ENCODE peak calls at places on chromosomes 12 and 14, in ten cellular contexts. U is stimulated activated CD4-positive, alpha-beta T cell treated with anti-CD3 and anti-CD28 coated beads, Interleukin-12 subunit alpha, Interleukin-12 subunit beta, amount 100 ng/mL, for 4 hours; J is T-helper 1 cell; I is T-helper 17 cell; W is lower lobe of right lung; R is foreskin fibroblast; E is cerebellar cortex; M is GM10248; T is MV-4-11; S is HL-60. A is an unnamed sample.

GRCh38 chr12:83121886-83122622 is 435.3 kb downstream of the TMTC2 start:
- DNase-seq in U (no peak), J (no peak), I (no peak), W (no peak), R (no peak), E (no peak), M (no peak), T (no peak), S (no peak), A (no peak)

GRCh38 chr14:76574416-76574815 is 186.9 kb upstream of the VASH1 start:
- DNase-seq in U (no peak), J (no peak), I (no peak), W (no peak), R (no peak), E (no peak), M (no peak), T (no peak), S (no peak), A (no peak)

GRCh38 chr12:50110127-50110761 is 1.8 kb upstream of the COX14 start:
- DNase-seq in U (no peak), J (no peak), I (no peak), W (peak; percentile 78), R (peak; percentile 32), E (no peak), M (peak; percentile 65), T (peak; percentile 6), S (peak; percentile 90), A (no peak)

GRCh38 chr14:20583142-20583541 is 4.7 kb downstream of the RNASE11 start:
- DNase-seq in U (no peak), J (no peak), I (no peak), W (no peak), R (no peak), E (no peak), M (no peak), T (no peak), S (no peak), A (no peak)

GRCh38 chr12:77401062-77401461 is 335.7 kb upstream of the E2F7 start:
- DNase-seq in U (no peak), J (no peak), I (no peak), W (no peak), R (no peak), E (no peak), M (no peak), T (no peak), S (no peak), A (no peak)

GRCh38 chr12:5503371-5503770 is 71.5 kb downstream of the NTF3 start:
- DNase-seq in U (no peak), J (no peak), I (no peak), W (no peak), R (no peak), E (no peak), M (no peak), T (no peak), S (no peak), A (no peak)

GRCh38 chr12:20268771-20269170 is 99.6 kb upstream of the PDE3A start:
- DNase-seq in U (no peak), J (no peak), I (no peak), W (no peak), R (no peak), E (no peak), M (no peak), T (peak; percentile 69), S (no peak), A (no peak)

GRCh38 chr12:131025234-131025633 is 71.5 kb downstream of the ADGRD1 start:
- DNase-seq in U (no peak), J (no peak), I (no peak), W (no peak), R (no peak), E (no peak), M (no peak), T (no peak), S (no peak), A (no peak)

GRCh38 chr12:29783773-29784666 is at the start of gene TMTC1:
- DNase-seq in U (no peak), J (no peak), I (no peak), W (peak; percentile 64), R (peak; percentile 53), E (no peak), M (peak; percentile 14), T (no peak), S (peak; percentile 10), A (no peak)

GRCh38 chr12:131066207-131066885 is 112.6 kb downstream of the ADGRD1 start:
- DNase-seq in U (no peak), J (no peak), I (no peak), W (peak; percentile 39), R (no peak), E (no peak), M (no peak), T (no peak), S (no peak), A (no peak)

GRCh38 chr12:106648736-106649135 is 65.9 kb downstream of the RFX4 start:
- DNase-seq in U (no peak), J (no peak), I (no peak), W (no peak), R (peak; percentile 3), E (no peak), M (no peak), T (no peak), S (no peak), A (no peak)

GRCh38 chr12:98372340-98373018 is 142.9 kb upstream of the TMPO start:
- DNase-seq in U (no peak), J (no peak), I (no peak), W (no peak), R (no peak), E (no peak), M (no peak), T (no peak), S (no peak), A (no peak)

GRCh38 chr14:92917041-92917940 is 5.7 kb upstream of the CHGA start:
- DNase-seq in U (no peak), J (no peak), I (no peak), W (no peak), R (no peak), E (no peak), M (no peak), T (no peak), S (no peak), A (no peak)

GRCh38 chr12:9134981-9135628 is 19.4 kb upstream of the A2M start:
- DNase-seq in U (no peak), J (no peak), I (no peak), W (peak; percentile 47), R (no peak), E (no peak), M (no peak), T (no peak), S (no peak), A (no peak)

GRCh38 chr12:118446247-118446646 is 69.9 kb downstream of the SUDS3 start:
- DNase-seq in U (no peak), J (no peak), I (no peak), W (no peak), R (no peak), E (peak; percentile 2), M (no peak), T (no peak), S (no peak), A (no peak)

GRCh38 chr12:87995581-87996178 is 33.5 kb downstream of the C12orf50 start:
- DNase-seq in U (peak; percentile 18), J (peak; percentile 36), I (peak; percentile 4), W (no peak), R (peak; percentile 44), E (peak; percentile 70), M (peak; percentile 26), T (peak; percentile 54), S (peak; percentile 35), A (no peak)

GRCh38 chr12:119544780-119545625 is 48.6 kb upstream of the TMEM233 start:
- DNase-seq in U (peak; percentile 43), J (peak; percentile 38), I (peak; percentile 31), W (peak; percentile 50), R (peak; percentile 44), E (peak; percentile 76), M (peak; percentile 67), T (peak; percentile 54), S (peak; percentile 20), A (no peak)

GRCh38 chr14:70515796-70516195 is 19.0 kb downstream of the ADAM20 start:
- DNase-seq in U (no peak), J (peak; percentile 11), I (no peak), W (no peak), R (no peak), E (no peak), M (no peak), T (peak; percentile 11), S (no peak), A (no peak)

GRCh38 chr14:68894123-68894522 is 85.0 kb downstream of the ACTN1 start:
- DNase-seq in U (no peak), J (no peak), I (no peak), W (peak; percentile 35), R (no peak), E (no peak), M (no peak), T (no peak), S (no peak), A (no peak)

GRCh38 chr12:71942259-71942658 is 3.6 kb downstream of the TPH2 start:
- DNase-seq in U (no peak), J (no peak), I (no peak), W (no peak), R (no peak), E (no peak), M (no peak), T (no peak), S (no peak), A (no peak)

GRCh38 chr14:22524105-22524783 is 64.8 kb downstream of the DAD1 start:
- DNase-seq in U (no peak), J (no peak), I (no peak), W (no peak), R (no peak), E (no peak), M (no peak), T (no peak), S (no peak), A (no peak)

GRCh38 chr12:10802587-10802986 is at the start of gene TAS2R7:
- DNase-seq in U (no peak), J (no peak), I (no peak), W (no peak), R (no peak), E (no peak), M (no peak), T (no peak), S (no peak), A (no peak)

GRCh38 chr12:78726854-78727253 is 137.7 kb upstream of the SYT1 start:
- DNase-seq in U (no peak), J (no peak), I (no peak), W (no peak), R (no peak), E (no peak), M (no peak), T (no peak), S (no peak), A (no peak)

GRCh38 chr12:4858385-4858784 is 51.3 kb upstream of the KCNA1 start:
- DNase-seq in U (no peak), J (no peak), I (no peak), W (no peak), R (no peak), E (peak; percentile 72), M (no peak), T (peak; percentile 12), S (no peak), A (no peak)

GRCh38 chr12:127944211-127944899 is 322.6 kb upstream of the TMEM132C start:
- DNase-seq in U (no peak), J (no peak), I (no peak), W (no peak), R (no peak), E (no peak), M (no peak), T (no peak), S (no peak), A (no peak)